ENCODE peak calls at places on chromosome 17, in ten cellular contexts. Z is tibial artery, P is PC-3, B is prostate gland, Y is uterus, J is stomach, O is H9, I is neural progenitor cell, T is mesendoderm, H is left lung. V is an unnamed sample. For H3K4me1 and H3K27me3, the result is how much of the 10 kb centered on the place peaks cover.

GRCh38 chr17:4607773-4608187 is 23.5 kb downstream of the SMTNL2 start:
- DNase-seq in Z (peak), P (no peak), B (no peak), Y (peak), J (peak), O (peak), I (no peak), T (no peak), H (no peak), V (no peak)

GRCh38 chr17:64497565-64498035 is 746 bp upstream of the POLG2 start:
- DNase-seq in Z (no peak), P (no peak), B (no peak), Y (no peak), J (no peak), O (no peak), I (no peak), T (no peak), H (no peak), V (no peak)

GRCh38 chr17:58231644-58232043 is 6.7 kb upstream of the LPO start:
- DNase-seq in Z (no peak), P (no peak), B (no peak), Y (no peak), J (no peak), O (no peak), I (no peak), T (no peak), H (no peak), V (no peak)

GRCh38 chr17:75707096-75707720 is 14.1 kb upstream of the ITGB4 start:
- DNase-seq in Z (peak), P (peak), B (no peak), Y (peak), J (peak), O (no peak), I (no peak), T (no peak), H (no peak), V (no peak)

GRCh38 chr17:57811633-57812280 is 38.1 kb downstream of the MRPS23 start:
- DNase-seq in Z (no peak), P (peak), B (no peak), Y (no peak), J (no peak), O (peak), I (no peak), T (no peak), H (no peak), V (no peak)

GRCh38 chr17:58120195-58120822 is 27.9 kb upstream of the OR4D1 start:
- DNase-seq in Z (no peak), P (peak), B (peak), Y (no peak), J (peak), O (peak), I (peak), T (peak), H (no peak), V (peak)

GRCh38 chr17:71849783-71850768 is 270.7 kb upstream of the SOX9 start:
- DNase-seq in Z (no peak), P (no peak), B (no peak), Y (no peak), J (no peak), O (no peak), I (no peak), T (no peak), H (no peak), V (peak)

GRCh38 chr17:78779848-78780247 is 2.2 kb downstream of the CYTH1 start:
- DNase-seq in Z (peak), P (no peak), B (peak), Y (no peak), J (no peak), O (no peak), I (peak), T (no peak), H (no peak), V (no peak)

GRCh38 chr17:34220776-34221390 is 34.2 kb upstream of the CCL2 start:
- DNase-seq in Z (no peak), P (no peak), B (no peak), Y (no peak), J (no peak), O (no peak), I (no peak), T (no peak), H (no peak), V (no peak)

GRCh38 chr17:17419621-17420020 is 57.2 kb upstream of the MED9 start:
- DNase-seq in Z (peak), P (no peak), B (no peak), Y (no peak), J (no peak), O (no peak), I (no peak), T (no peak), H (no peak), V (no peak)

GRCh38 chr17:80862341-80862969 is 129.2 kb upstream of the CHMP6 start:
- DNase-seq in Z (no peak), P (no peak), B (no peak), Y (no peak), J (no peak), O (no peak), I (no peak), T (no peak), H (peak), V (no peak)

GRCh38 chr17:47192549-47192948 is 3.5 kb upstream of the CDC27 start:
- DNase-seq in Z (no peak), P (no peak), B (no peak), Y (no peak), J (no peak), O (no peak), I (no peak), T (no peak), H (no peak), V (no peak)

GRCh38 chr17:78961571-78961970 is 18.2 kb downstream of the LGALS3BP start:
- DNase-seq in Z (no peak), P (no peak), B (no peak), Y (no peak), J (no peak), O (peak), I (no peak), T (no peak), H (peak), V (no peak)

GRCh38 chr17:77076046-77076882 is 64.5 kb upstream of the SEC14L1 start:
- DNase-seq in Z (no peak), P (peak), B (no peak), Y (no peak), J (no peak), O (no peak), I (no peak), T (no peak), H (peak), V (no peak)

GRCh38 chr17:10192963-10193362 is 5.4 kb downstream of the GAS7 start:
- DNase-seq in Z (no peak), P (no peak), B (no peak), Y (peak), J (no peak), O (no peak), I (no peak), T (no peak), H (no peak), V (no peak)

GRCh38 chr17:3770471-3770870 is 30.5 kb downstream of the ITGAE start:
- DNase-seq in Z (no peak), P (no peak), B (no peak), Y (no peak), J (no peak), O (no peak), I (peak), T (no peak), H (peak), V (no peak)

GRCh38 chr17:57593739-57594462 is 151.2 kb downstream of the CCDC182 start:
- DNase-seq in Z (no peak), P (no peak), B (no peak), Y (no peak), J (no peak), O (no peak), I (no peak), T (no peak), H (no peak), V (no peak)

GRCh38 chr17:75778861-75779249 is 5.8 kb upstream of the UNK start:
- DNase-seq in Z (no peak), P (no peak), B (no peak), Y (no peak), J (peak), O (peak), I (peak), T (no peak), H (no peak), V (no peak)

GRCh38 chr17:57577751-57578607 is 167.1 kb downstream of the CCDC182 start:
- DNase-seq in Z (no peak), P (no peak), B (peak), Y (peak), J (no peak), O (no peak), I (peak), T (peak), H (no peak), V (no peak)

GRCh38 chr17:2947996-2948550 is 115.3 kb downstream of the OR1D5 start:
- DNase-seq in Z (peak), P (no peak), B (no peak), Y (no peak), J (no peak), O (peak), I (no peak), T (no peak), H (no peak), V (no peak)

GRCh38 chr17:44774271-44775135 is 15.7 kb downstream of the ADAM11 start:
- DNase-seq in Z (peak), P (peak), B (peak), Y (peak), J (peak), O (peak), I (peak), T (peak), H (peak), V (peak)

GRCh38 chr17:4807534-4808377 is 804 bp downstream of the PLD2 start:
- DNase-seq in Z (no peak), P (no peak), B (no peak), Y (no peak), J (no peak), O (no peak), I (no peak), T (no peak), H (no peak), V (no peak)

GRCh38 chr17:31527606-31528005 is 136.1 kb downstream of the RAB11FIP4 start:
- DNase-seq in Z (no peak), P (no peak), B (peak), Y (no peak), J (no peak), O (no peak), I (no peak), T (no peak), H (no peak), V (no peak)

GRCh38 chr17:77540975-77541374 is 400.2 kb downstream of the SEC14L1 start:
- DNase-seq in Z (no peak), P (no peak), B (no peak), Y (no peak), J (no peak), O (peak), I (peak), T (no peak), H (no peak), V (no peak)

GRCh38 chr17:35368086-35368824 is 5.2 kb downstream of the SLFN11 start:
- DNase-seq in Z (no peak), P (no peak), B (no peak), Y (no peak), J (no peak), O (peak), I (no peak), T (peak), H (no peak), V (no peak)

GRCh38 chr17:70535986-70536385 is 366.7 kb downstream of the KCNJ2 start:
- DNase-seq in Z (no peak), P (peak), B (no peak), Y (no peak), J (no peak), O (no peak), I (no peak), T (no peak), H (no peak), V (no peak)

GRCh38 chr17:70780031-70780430 is 610.7 kb downstream of the KCNJ2 start:
- DNase-seq in Z (no peak), P (peak), B (no peak), Y (no peak), J (no peak), O (no peak), I (no peak), T (no peak), H (no peak), V (no peak)

GRCh38 chr17:78108726-78109488 is 19.6 kb downstream of the TMC6 start:
- DNase-seq in Z (peak), P (no peak), B (no peak), Y (no peak), J (no peak), O (no peak), I (no peak), T (no peak), H (peak), V (no peak)

GRCh38 chr17:78529871-78530670 is 47.1 kb downstream of the DNAH17 start:
- DNase-seq in Z (peak), P (no peak), B (no peak), Y (no peak), J (peak), O (peak), I (no peak), T (no peak), H (peak), V (no peak)

GRCh38 chr17:4808378-4808767 is 1.4 kb downstream of the PLD2 start:
- DNase-seq in Z (peak), P (no peak), B (peak), Y (peak), J (peak), O (no peak), I (no peak), T (no peak), H (no peak), V (no peak)

GRCh38 chr17:3914319-3914685 is 2.0 kb downstream of the P2RX1 start:
- DNase-seq in Z (no peak), P (no peak), B (no peak), Y (no peak), J (peak), O (no peak), I (no peak), T (no peak), H (no peak), V (no peak)

GRCh38 chr17:46086821-46087220 is 87.8 kb downstream of the STH start:
- DNase-seq in Z (no peak), P (no peak), B (no peak), Y (no peak), J (no peak), O (no peak), I (no peak), T (no peak), H (no peak), V (no peak)

GRCh38 chr17:18974407-18975149 is 22.6 kb downstream of the SLC5A10 start:
- DNase-seq in Z (no peak), P (peak), B (no peak), Y (no peak), J (no peak), O (no peak), I (no peak), T (no peak), H (no peak), V (peak)

GRCh38 chr17:82489117-82489516 is 30.4 kb upstream of the FOXK2 start:
- DNase-seq in Z (peak), P (no peak), B (no peak), Y (peak), J (no peak), O (no peak), I (no peak), T (no peak), H (no peak), V (no peak)

GRCh38 chr17:82793974-82794620 is 42.2 kb downstream of the TBCD start:
- DNase-seq in Z (peak), P (no peak), B (peak), Y (peak), J (no peak), O (no peak), I (no peak), T (no peak), H (no peak), V (no peak)

GRCh38 chr17:63435681-63436522 is 10.2 kb downstream of the CYB561 start:
- DNase-seq in Z (no peak), P (peak), B (peak), Y (no peak), J (peak), O (peak), I (no peak), T (no peak), H (peak), V (peak)

GRCh38 chr17:37490022-37490587 is 414 bp downstream of the DUSP14 start:
- DNase-seq in Z (peak), P (peak), B (peak), Y (peak), J (peak), O (peak), I (peak), T (peak), H (peak), V (no peak)

GRCh38 chr17:66840061-66840460 is 5.1 kb downstream of the CACNG5 start:
- DNase-seq in Z (no peak), P (no peak), B (no peak), Y (no peak), J (no peak), O (no peak), I (no peak), T (no peak), H (no peak), V (no peak)

GRCh38 chr17:58097384-58098088 is 14.3 kb downstream of the DYNLL2 start:
- DNase-seq in Z (no peak), P (no peak), B (no peak), Y (no peak), J (no peak), O (no peak), I (no peak), T (no peak), H (no peak), V (no peak)

GRCh38 chr17:74523308-74523707 is 8.0 kb downstream of the CD300LB start:
- DNase-seq in Z (peak), P (no peak), B (no peak), Y (no peak), J (no peak), O (peak), I (no peak), T (no peak), H (no peak), V (no peak)
- H3K4me1 ChIP-seq in Z (under half), P (under half), B (under half), Y (under half), J (under half), O (under half), I (under half), T (under half), H (half or more), V (under half)

DNA sequence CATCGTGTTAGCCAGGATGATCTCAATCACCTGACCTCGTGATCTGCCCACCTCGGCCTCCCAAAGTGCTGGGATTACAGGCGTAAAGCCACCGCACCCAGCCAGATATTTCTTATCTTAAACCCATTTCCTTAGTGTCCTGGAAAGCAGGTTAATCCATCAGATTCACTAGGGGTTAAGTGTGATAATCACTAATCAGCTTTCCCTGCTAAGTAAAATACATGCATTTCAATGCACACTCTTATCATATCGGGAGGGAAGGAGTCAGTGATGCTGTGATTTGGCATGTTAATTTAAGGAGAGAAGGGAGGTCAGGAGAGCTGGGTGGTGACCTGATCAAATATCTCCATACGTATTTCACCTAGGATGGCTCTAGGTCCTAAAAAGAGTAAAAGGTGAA is 29.1 kb downstream of the STAT3 start:
- DNase-seq in Z (no peak), P (no peak), B (no peak), Y (no peak), J (no peak), O (no peak), I (no peak), T (peak), H (no peak), V (no peak)
- H3K27me3 ChIP-seq in Z (under half), P (under half), B (under half), Y (under half), J (under half), O (under half), I (under half), T (under half), H (under half), V (under half)

DNA sequence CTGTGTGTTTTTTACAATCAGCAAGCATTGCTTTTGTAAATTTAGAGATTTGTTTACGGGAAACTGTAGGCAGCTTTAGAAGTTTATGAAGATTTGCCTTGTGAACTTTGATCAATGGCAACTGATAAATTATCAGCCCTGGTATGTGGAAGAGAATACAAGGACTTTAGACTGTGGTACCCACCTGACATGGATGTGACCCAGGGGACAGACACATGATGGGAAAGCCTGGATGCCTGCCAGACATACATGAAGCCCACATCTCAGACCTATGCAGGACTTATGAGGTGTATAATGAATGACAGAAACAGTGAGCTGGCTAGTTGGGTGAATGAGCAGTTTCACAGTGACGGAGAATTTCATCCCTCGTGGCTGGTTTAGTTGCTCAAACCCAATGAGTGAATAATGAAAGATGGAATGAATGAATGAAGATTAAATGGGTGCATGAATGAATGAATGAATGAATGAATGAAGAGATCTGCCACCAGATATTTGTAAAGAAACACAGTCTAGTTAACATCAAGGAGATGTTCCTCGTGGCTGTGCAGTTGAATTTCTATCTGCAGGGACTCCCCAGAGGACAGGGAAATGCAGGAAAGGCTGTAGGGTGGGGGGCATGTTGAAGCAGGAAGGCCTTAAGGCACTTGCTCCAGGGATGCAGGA is 7.6 kb downstream of the TMEM92 start:
- DNase-seq in Z (no peak), P (no peak), B (no peak), Y (no peak), J (no peak), O (no peak), I (no peak), T (no peak), H (no peak), V (no peak)
- H3K4me1 ChIP-seq in Z (under half), P (under half), B (under half), Y (under half), J (under half), O (under half), I (under half), T (under half), H (half or more), V (under half)

GRCh38 chr17:48483004-48483403 is 47.8 kb downstream of the HOXB1 start:
- DNase-seq in Z (no peak), P (no peak), B (no peak), Y (no peak), J (no peak), O (no peak), I (no peak), T (no peak), H (no peak), V (no peak)
- H3K27me3 ChIP-seq in Z (half or more), P (under half), B (under half), Y (under half), J (under half), O (under half), I (under half), T (under half), H (under half), V (under half)

GRCh38 chr17:60387666-60388065 is 4.3 kb downstream of the USP32 start:
- DNase-seq in Z (no peak), P (no peak), B (no peak), Y (no peak), J (no peak), O (no peak), I (no peak), T (no peak), H (no peak), V (no peak)
- H3K4me1 ChIP-seq in Z (under half), P (under half), B (under half), Y (under half), J (under half), O (under half), I (half or more), T (under half), H (half or more), V (under half)